ENCODE peak calls at places on chromosomes 1 and 21, in eight cellular contexts. One of them, this sample, is unnamed. For H3K27me3, the result is how much of the 10 kb centered on the place peaks cover.

GRCh38 chr1:160103658-160104519 is 5.5 kb upstream of the IGSF8 start:
- DNase-seq in stomach: no peak
- DNase-seq in right lobe of liver: no peak
- DNase-seq in breast epithelium: no peak
- DNase-seq in Peyer's patch: no peak
- DNase-seq in upper lobe of left lung: no peak
- DNase-seq in gastrocnemius medialis: no peak
- DNase-seq in heart left ventricle: no peak
- DNase-seq in this sample: peak

GRCh38 chr1:101664726-101665125 is 332.0 kb downstream of the OLFM3 start:
- DNase-seq in Peyer's patch: no peak
- DNase-seq in stomach: no peak
- DNase-seq in breast epithelium: no peak
- DNase-seq in heart left ventricle: no peak
- DNase-seq in gastrocnemius medialis: no peak
- DNase-seq in upper lobe of left lung: no peak
- DNase-seq in right lobe of liver: no peak
- DNase-seq in this sample: no peak

GRCh38 chr1:165696625-165697100 is 1.7 kb downstream of the ALDH9A1 start:
- DNase-seq in stomach: no peak
- DNase-seq in breast epithelium: no peak
- DNase-seq in gastrocnemius medialis: peak
- DNase-seq in upper lobe of left lung: peak
- DNase-seq in heart left ventricle: no peak
- DNase-seq in right lobe of liver: no peak
- DNase-seq in Peyer's patch: no peak
- DNase-seq in this sample: peak

GRCh38 chr1:34199927-34200326 is 23.2 kb downstream of the C1orf94 start:
- DNase-seq in gastrocnemius medialis: peak
- DNase-seq in stomach: no peak
- DNase-seq in Peyer's patch: no peak
- DNase-seq in right lobe of liver: no peak
- DNase-seq in upper lobe of left lung: no peak
- DNase-seq in breast epithelium: no peak
- DNase-seq in heart left ventricle: no peak
- DNase-seq in this sample: no peak

GRCh38 chr1:62676606-62677356 is 11.4 kb downstream of the DOCK7 start:
- DNase-seq in heart left ventricle: no peak
- DNase-seq in right lobe of liver: no peak
- DNase-seq in upper lobe of left lung: no peak
- DNase-seq in breast epithelium: no peak
- DNase-seq in Peyer's patch: no peak
- DNase-seq in stomach: no peak
- DNase-seq in gastrocnemius medialis: no peak
- DNase-seq in this sample: no peak

GRCh38 chr1:68210027-68210426 is 22.3 kb downstream of the WLS start:
- DNase-seq in stomach: no peak
- DNase-seq in right lobe of liver: no peak
- DNase-seq in Peyer's patch: no peak
- DNase-seq in gastrocnemius medialis: no peak
- DNase-seq in breast epithelium: no peak
- DNase-seq in heart left ventricle: no peak
- DNase-seq in upper lobe of left lung: no peak
- DNase-seq in this sample: no peak

GRCh38 chr1:243253927-243254232 is 1.2 kb downstream of the CEP170 start:
- DNase-seq in heart left ventricle: no peak
- DNase-seq in upper lobe of left lung: no peak
- DNase-seq in gastrocnemius medialis: no peak
- DNase-seq in breast epithelium: no peak
- DNase-seq in right lobe of liver: no peak
- DNase-seq in Peyer's patch: no peak
- DNase-seq in stomach: no peak
- DNase-seq in this sample: no peak

GRCh38 chr1:225230483-225230882 is 197.4 kb downstream of the LBR start:
- DNase-seq in upper lobe of left lung: no peak
- DNase-seq in stomach: no peak
- DNase-seq in gastrocnemius medialis: no peak
- DNase-seq in right lobe of liver: no peak
- DNase-seq in breast epithelium: no peak
- DNase-seq in Peyer's patch: no peak
- DNase-seq in heart left ventricle: no peak
- DNase-seq in this sample: no peak

GRCh38 chr1:206608108-206608698 is 4.1 kb downstream of the EIF2D start:
- DNase-seq in breast epithelium: no peak
- DNase-seq in Peyer's patch: peak
- DNase-seq in gastrocnemius medialis: no peak
- DNase-seq in heart left ventricle: no peak
- DNase-seq in upper lobe of left lung: no peak
- DNase-seq in stomach: peak
- DNase-seq in right lobe of liver: no peak
- DNase-seq in this sample: peak

GRCh38 chr21:41210405-41211040 is 42.6 kb downstream of the BACE2 start:
- DNase-seq in upper lobe of left lung: no peak
- DNase-seq in Peyer's patch: no peak
- DNase-seq in breast epithelium: no peak
- DNase-seq in stomach: no peak
- DNase-seq in gastrocnemius medialis: no peak
- DNase-seq in right lobe of liver: no peak
- DNase-seq in heart left ventricle: peak
- DNase-seq in this sample: peak

DNA sequence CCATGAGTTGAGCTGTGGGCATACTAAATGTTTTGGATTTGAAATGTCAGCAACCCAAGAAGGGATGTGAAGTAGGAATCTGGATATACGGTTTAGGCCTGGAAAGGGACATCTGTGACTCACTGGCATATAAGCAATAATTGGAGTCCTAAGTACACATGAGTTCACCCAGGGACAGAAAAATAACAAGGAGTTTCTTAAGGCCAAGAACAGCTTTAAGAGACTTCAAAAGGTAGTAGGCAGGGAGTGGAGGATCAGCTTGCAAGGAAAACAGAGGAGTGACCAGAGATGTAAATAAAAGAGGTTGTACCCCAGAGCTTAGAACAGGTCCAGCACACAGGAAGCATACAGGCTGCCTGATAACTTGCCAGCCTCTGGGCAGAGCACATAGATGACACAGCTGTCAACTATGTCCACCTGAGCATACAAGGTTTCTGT is 28.1 kb downstream of the TMEM50B start:
- DNase-seq in breast epithelium: no peak
- DNase-seq in right lobe of liver: no peak
- DNase-seq in Peyer's patch: no peak
- DNase-seq in stomach: peak
- DNase-seq in heart left ventricle: no peak
- DNase-seq in upper lobe of left lung: no peak
- DNase-seq in gastrocnemius medialis: no peak
- DNase-seq in this sample: no peak
- H3K27ac ChIP-seq in breast epithelium: no peak
- H3K27ac ChIP-seq in right lobe of liver: no peak
- H3K27ac ChIP-seq in Peyer's patch: peak
- H3K27ac ChIP-seq in stomach: peak
- H3K27ac ChIP-seq in heart left ventricle: no peak
- H3K27ac ChIP-seq in upper lobe of left lung: no peak
- H3K27ac ChIP-seq in gastrocnemius medialis: no peak
- H3K27ac ChIP-seq in this sample: peak

DNA sequence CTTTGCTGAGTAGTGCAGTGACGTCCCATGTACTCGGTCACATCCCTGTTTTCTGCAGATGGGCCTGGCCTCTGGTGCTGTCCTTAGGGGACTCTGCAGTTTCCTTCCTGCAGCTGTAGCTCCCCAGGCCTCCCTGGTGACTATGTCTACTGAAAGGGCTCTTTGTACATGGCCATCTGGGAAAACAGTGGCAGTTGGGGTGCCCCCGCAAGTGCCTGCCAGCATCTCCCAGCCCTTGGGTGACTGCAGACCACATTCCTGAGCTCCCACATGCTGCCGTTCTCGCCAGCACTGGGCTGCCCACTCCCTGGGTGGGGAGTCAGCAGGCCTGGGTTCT is 37.5 kb upstream of the KCNA10 start:
- DNase-seq in heart left ventricle: no peak
- DNase-seq in gastrocnemius medialis: no peak
- DNase-seq in breast epithelium: no peak
- DNase-seq in Peyer's patch: no peak
- DNase-seq in upper lobe of left lung: no peak
- DNase-seq in stomach: no peak
- DNase-seq in right lobe of liver: no peak
- DNase-seq in this sample: no peak
- H3K27me3 ChIP-seq in heart left ventricle: under half
- H3K27me3 ChIP-seq in gastrocnemius medialis: under half
- H3K27me3 ChIP-seq in breast epithelium: under half
- H3K27me3 ChIP-seq in Peyer's patch: under half
- H3K27me3 ChIP-seq in upper lobe of left lung: under half
- H3K27me3 ChIP-seq in stomach: under half
- H3K27me3 ChIP-seq in right lobe of liver: under half
- H3K27me3 ChIP-seq in this sample: under half

DNA sequence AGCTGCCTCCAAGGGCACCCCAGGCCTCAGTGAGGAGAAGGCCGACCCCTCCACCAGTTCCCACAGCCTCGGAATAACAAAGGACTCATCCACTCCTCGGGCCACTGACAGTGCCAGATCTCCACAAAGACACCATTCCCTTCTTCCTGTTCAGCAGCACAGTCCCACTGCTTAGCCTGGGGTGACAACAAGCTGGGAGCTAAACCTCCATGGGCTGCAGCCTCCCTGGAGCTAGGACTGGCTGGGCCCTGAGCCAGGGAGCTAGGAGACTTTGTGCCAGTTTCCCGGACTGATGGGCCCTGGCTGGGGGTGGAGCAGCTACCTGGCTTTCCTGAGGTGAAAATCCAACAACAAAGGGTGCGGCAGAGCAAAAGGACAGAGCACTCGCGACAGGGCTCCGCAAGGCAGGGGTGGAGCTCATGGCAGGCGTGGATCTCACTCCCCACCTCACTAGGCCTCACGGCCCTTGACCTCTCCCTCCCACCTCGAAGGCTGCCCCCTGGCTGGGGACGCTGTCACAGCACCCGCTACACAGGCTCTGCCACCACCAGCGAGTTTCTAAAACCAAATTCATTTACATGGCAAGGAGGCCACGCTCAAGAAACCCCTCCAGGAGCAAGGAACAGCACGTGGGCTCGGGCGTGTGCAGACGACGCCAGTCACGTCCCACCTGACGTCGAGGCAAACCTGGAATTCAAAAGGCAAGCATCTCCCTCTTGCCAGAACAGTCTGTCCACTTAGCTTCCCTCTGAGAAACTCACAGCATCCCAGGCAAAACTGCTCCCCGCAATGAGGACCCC is 13.8 kb downstream of the SLC35E2B start:
- DNase-seq in right lobe of liver: peak
- DNase-seq in breast epithelium: peak
- DNase-seq in stomach: peak
- DNase-seq in gastrocnemius medialis: no peak
- DNase-seq in heart left ventricle: peak
- DNase-seq in upper lobe of left lung: no peak
- DNase-seq in Peyer's patch: peak
- DNase-seq in this sample: peak
- TF ChIP-seq POLR2A in right lobe of liver: no peak
- TF ChIP-seq POLR2A in breast epithelium: no peak
- TF ChIP-seq POLR2A in stomach: no peak
- TF ChIP-seq POLR2A in gastrocnemius medialis: no peak
- TF ChIP-seq POLR2A in heart left ventricle: no peak
- TF ChIP-seq POLR2A in upper lobe of left lung: no peak
- TF ChIP-seq POLR2A in Peyer's patch: no peak
- TF ChIP-seq POLR2A in this sample: no peak

DNA sequence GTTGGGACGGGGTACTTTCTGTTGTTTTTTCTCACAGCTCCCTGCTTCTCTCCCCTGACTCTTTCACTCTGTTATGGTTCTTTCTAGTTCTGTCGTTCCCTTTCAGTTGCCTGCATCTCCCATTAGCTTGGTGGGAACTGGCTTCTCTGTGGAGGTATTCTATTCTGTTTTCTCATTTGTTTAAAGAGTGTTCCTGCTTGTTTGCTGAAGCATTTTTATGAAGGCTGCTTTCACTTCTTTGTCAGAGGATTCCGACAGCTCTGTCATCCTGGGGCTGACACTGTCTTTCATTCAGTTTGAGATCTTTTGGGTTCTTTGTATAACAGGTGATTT is 96.0 kb upstream of the COL6A1 start:
- DNase-seq in Peyer's patch: no peak
- DNase-seq in gastrocnemius medialis: no peak
- DNase-seq in right lobe of liver: no peak
- DNase-seq in upper lobe of left lung: no peak
- DNase-seq in heart left ventricle: no peak
- DNase-seq in stomach: no peak
- DNase-seq in breast epithelium: no peak
- DNase-seq in this sample: no peak
- H3K27ac ChIP-seq in Peyer's patch: no peak
- H3K27ac ChIP-seq in gastrocnemius medialis: no peak
- H3K27ac ChIP-seq in right lobe of liver: no peak
- H3K27ac ChIP-seq in upper lobe of left lung: no peak
- H3K27ac ChIP-seq in heart left ventricle: no peak
- H3K27ac ChIP-seq in stomach: no peak
- H3K27ac ChIP-seq in breast epithelium: no peak
- H3K27ac ChIP-seq in this sample: no peak

GRCh38 chr1:114177282-114177681 is 23.6 kb upstream of the SYT6 start:
- DNase-seq in Peyer's patch: no peak
- DNase-seq in right lobe of liver: no peak
- DNase-seq in stomach: no peak
- DNase-seq in upper lobe of left lung: no peak
- DNase-seq in breast epithelium: no peak
- DNase-seq in gastrocnemius medialis: no peak
- DNase-seq in heart left ventricle: no peak
- DNase-seq in this sample: no peak
- H3K27me3 ChIP-seq in Peyer's patch: under half
- H3K27me3 ChIP-seq in right lobe of liver: under half
- H3K27me3 ChIP-seq in stomach: under half
- H3K27me3 ChIP-seq in upper lobe of left lung: under half
- H3K27me3 ChIP-seq in breast epithelium: under half
- H3K27me3 ChIP-seq in gastrocnemius medialis: under half
- H3K27me3 ChIP-seq in heart left ventricle: under half
- H3K27me3 ChIP-seq in this sample: under half

DNA sequence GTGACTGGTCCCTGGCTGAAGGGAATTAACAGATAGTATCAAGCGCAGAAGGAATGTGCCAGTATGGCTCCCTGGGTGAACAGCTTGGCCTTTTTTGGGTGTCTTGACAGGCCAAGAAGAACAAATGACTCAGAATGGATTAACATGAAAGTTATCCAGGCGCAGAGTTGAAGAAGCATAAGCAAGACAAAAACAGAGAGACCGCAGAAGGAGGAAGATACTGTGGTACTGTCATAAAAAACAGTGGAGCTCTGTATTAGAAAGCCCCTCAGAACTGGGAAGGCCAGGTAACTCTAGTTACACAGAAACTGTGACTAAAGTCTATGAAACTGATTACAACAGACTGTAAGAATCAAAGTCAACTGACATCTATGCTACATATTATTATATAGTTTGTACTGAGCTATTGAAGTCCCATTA is 3.8 kb downstream of the RGS1 start:
- DNase-seq in right lobe of liver: no peak
- DNase-seq in breast epithelium: no peak
- DNase-seq in upper lobe of left lung: no peak
- DNase-seq in heart left ventricle: no peak
- DNase-seq in Peyer's patch: no peak
- DNase-seq in gastrocnemius medialis: no peak
- DNase-seq in stomach: no peak
- DNase-seq in this sample: no peak
- TF ChIP-seq POLR2A in right lobe of liver: no peak
- TF ChIP-seq POLR2A in breast epithelium: no peak
- TF ChIP-seq POLR2A in upper lobe of left lung: no peak
- TF ChIP-seq POLR2A in heart left ventricle: no peak
- TF ChIP-seq POLR2A in Peyer's patch: no peak
- TF ChIP-seq POLR2A in gastrocnemius medialis: no peak
- TF ChIP-seq POLR2A in stomach: no peak
- TF ChIP-seq POLR2A in this sample: no peak

This sample was measured in thyroid gland.